ENCODE peak calls at places on chromosomes 4 and X, in eight cellular contexts. S, I, X, U, Q, R, L and J are unnamed samples.

GRCh38 chr4:109027016-109027500 is 264.2 kb upstream of the ETNPPL start:
- DNase-seq in S (no peak), R (no peak), U (no peak), X (no peak), Q (no peak), L (no peak), I (no peak), J (no peak)

GRCh38 chrX:78333521-78333920 is 6.1 kb upstream of the CYSLTR1 start:
- DNase-seq in Q (no peak), R (no peak), S (no peak), I (no peak), U (no peak), L (no peak), X (no peak), J (no peak)

GRCh38 chr4:110335399-110335798 is 137.0 kb upstream of the ELOVL6 start:
- DNase-seq in I (no peak), Q (no peak), U (no peak), L (no peak), S (no peak), X (no peak), R (no peak), J (no peak)

GRCh38 chr4:164700471-164700870 is 53.5 kb upstream of the SMIM31 start:
- DNase-seq in S (peak), X (peak), I (peak), Q (no peak), U (no peak), R (no peak), L (peak), J (peak)

GRCh38 chr4:73222466-73223257 is 35.9 kb downstream of the ANKRD17 start:
- DNase-seq in R (peak), U (peak), I (peak), Q (peak), L (peak), X (no peak), S (peak), J (peak)

GRCh38 chr4:144894525-144894924 is 203.5 kb downstream of the ANAPC10 start:
- DNase-seq in U (no peak), I (no peak), S (peak), L (no peak), Q (peak), R (no peak), X (no peak), J (no peak)

GRCh38 chr4:15659768-15660394 is 4.7 kb upstream of the FBXL5 start:
- DNase-seq in I (no peak), L (no peak), R (no peak), X (no peak), U (no peak), Q (peak), S (peak), J (no peak)

GRCh38 chrX:30659421-30659820 is 6.2 kb downstream of the GK start:
- DNase-seq in S (peak), U (peak), X (no peak), L (no peak), Q (peak), I (peak), R (no peak), J (no peak)

GRCh38 chrX:1466232-1466661 is 13.5 kb upstream of the ASMTL start:
- DNase-seq in L (peak), I (no peak), S (no peak), Q (no peak), R (peak), U (no peak), X (no peak), J (no peak)

GRCh38 chr4:137650051-137650450 is 117.8 kb upstream of the PCDH18 start:
- DNase-seq in I (no peak), U (no peak), L (no peak), Q (no peak), X (no peak), S (peak), R (no peak), J (no peak)

GRCh38 chr4:54318904-54319303 is 89.8 kb downstream of the PDGFRA start:
- DNase-seq in Q (peak), X (no peak), R (no peak), S (peak), L (no peak), I (peak), U (peak), J (peak)

GRCh38 chr4:161799687-161800086 is 364.1 kb downstream of the FSTL5 start:
- DNase-seq in Q (no peak), U (no peak), R (no peak), L (no peak), S (no peak), X (no peak), I (peak), J (no peak)

GRCh38 chr4:103493450-103494159 is 226.2 kb downstream of the TACR3 start:
- DNase-seq in R (no peak), S (no peak), U (no peak), I (no peak), X (no peak), Q (no peak), L (no peak), J (no peak)

GRCh38 chr4:185941476-185941875 is 127.5 kb upstream of the TLR3 start:
- DNase-seq in U (no peak), Q (no peak), I (no peak), R (no peak), S (peak), L (no peak), X (no peak), J (no peak)

GRCh38 chr4:137156054-137156453 is 376.2 kb downstream of the PCDH18 start:
- DNase-seq in U (no peak), R (no peak), X (no peak), I (no peak), Q (no peak), L (no peak), S (peak), J (no peak)

GRCh38 chr4:70714061-70714468 is 7.7 kb upstream of the RUFY3 start:
- DNase-seq in X (no peak), Q (no peak), U (no peak), I (no peak), R (no peak), L (no peak), S (no peak), J (no peak)

GRCh38 chr4:13208558-13209193 is 275.5 kb downstream of the RAB28 start:
- DNase-seq in R (no peak), L (no peak), S (no peak), X (no peak), Q (no peak), U (no peak), I (peak), J (no peak)

GRCh38 chr4:180710643-180711337 is 1532.4 kb upstream of the TENM3 start:
- DNase-seq in Q (no peak), S (no peak), R (no peak), I (no peak), U (no peak), L (no peak), X (no peak), J (no peak)

GRCh38 chrX:72461766-72462165 is 110.9 kb downstream of the HDAC8 start:
- DNase-seq in X (no peak), R (no peak), U (no peak), Q (no peak), I (peak), S (peak), L (no peak), J (no peak)

GRCh38 chrX:154477891-154478477 is 1.1 kb downstream of the LAGE3 start:
- DNase-seq in S (no peak), R (peak), L (peak), X (no peak), U (no peak), Q (no peak), I (no peak), J (no peak)

GRCh38 chr4:20412072-20412471 is 160.4 kb downstream of the SLIT2 start:
- DNase-seq in U (no peak), S (no peak), L (no peak), R (no peak), X (no peak), I (no peak), Q (no peak), J (no peak)

GRCh38 chr4:3337811-3338210 is 45.0 kb downstream of the RGS12 start:
- DNase-seq in L (no peak), R (no peak), S (no peak), I (no peak), X (no peak), Q (no peak), U (no peak), J (no peak)

GRCh38 chr4:10832989-10833635 is 148.5 kb upstream of the CLNK start:
- DNase-seq in L (no peak), S (no peak), R (no peak), Q (no peak), U (no peak), I (no peak), X (peak), J (no peak)

GRCh38 chr4:106869551-106869950 is 166.6 kb downstream of the DKK2 start:
- DNase-seq in X (no peak), I (no peak), U (peak), Q (no peak), R (no peak), S (peak), L (no peak), J (no peak)

GRCh38 chrX:37454537-37455285 is 105.5 kb downstream of the PRRG1 start:
- DNase-seq in R (no peak), S (peak), I (peak), L (peak), Q (no peak), U (peak), X (no peak), J (no peak)

GRCh38 chrX:136055651-136056221 is 70.5 kb downstream of the SLC9A6 start:
- DNase-seq in S (peak), U (no peak), L (no peak), Q (no peak), X (no peak), I (no peak), R (peak), J (no peak)

GRCh38 chr4:2733001-2733843 is 22.9 kb downstream of the TNIP2 start:
- DNase-seq in Q (no peak), U (no peak), I (no peak), R (peak), X (no peak), L (no peak), S (no peak), J (no peak)

GRCh38 chr4:25879991-25880641 is 17.3 kb upstream of the SEL1L3 start:
- DNase-seq in X (no peak), L (no peak), R (no peak), S (peak), I (no peak), U (no peak), Q (peak), J (no peak)

GRCh38 chr4:125551967-125552366 is 237.2 kb downstream of the FAT4 start:
- DNase-seq in X (no peak), L (no peak), I (no peak), Q (no peak), R (no peak), S (no peak), U (no peak), J (no peak)

GRCh38 chr4:157217708-157218107 is 2.8 kb upstream of the GRIA2 start:
- DNase-seq in L (no peak), X (no peak), I (peak), S (peak), Q (no peak), U (no peak), R (no peak), J (no peak)

GRCh38 chr4:38509551-38509950 is 154.4 kb upstream of the KLF3 start:
- DNase-seq in U (no peak), L (no peak), Q (no peak), X (no peak), S (no peak), R (no peak), I (no peak), J (no peak)

GRCh38 chr4:152255437-152255836 is 280.5 kb downstream of the FBXW7 start:
- DNase-seq in I (no peak), R (no peak), X (no peak), Q (peak), L (no peak), U (no peak), S (peak), J (no peak)

GRCh38 chrX:109632906-109633504 is 8.0 kb upstream of the KCNE5 start:
- DNase-seq in S (peak), U (peak), L (no peak), I (peak), Q (no peak), R (no peak), X (peak), J (peak)

GRCh38 chr4:167779280-167779679 is 313.1 kb upstream of the ANXA10 start:
- DNase-seq in X (no peak), R (no peak), Q (no peak), L (no peak), I (peak), U (no peak), S (no peak), J (no peak)

GRCh38 chr4:84578540-84579409 is 4.2 kb upstream of the CDS1 start:
- DNase-seq in R (no peak), S (peak), Q (peak), I (peak), U (peak), L (peak), X (no peak), J (peak)

GRCh38 chrX:68732906-68733493 is 85.5 kb downstream of the STARD8 start:
- DNase-seq in I (peak), Q (peak), S (peak), L (peak), X (peak), U (peak), R (peak), J (peak)

GRCh38 chr4:113435893-113436292 is 325.6 kb downstream of the CAMK2D start:
- DNase-seq in R (peak), U (peak), I (no peak), L (peak), S (peak), Q (no peak), X (peak), J (no peak)

GRCh38 chrX:1676866-1677265 is 62.0 kb downstream of the ASMT start:
- DNase-seq in X (no peak), L (no peak), Q (no peak), S (no peak), R (no peak), I (no peak), U (no peak), J (no peak)

GRCh38 chr4:165971941-165972340 is 98.9 kb downstream of the TLL1 start:
- DNase-seq in I (no peak), L (no peak), R (no peak), X (no peak), Q (no peak), U (peak), S (peak), J (no peak)

GRCh38 chr4:165974647-165975335 is 101.8 kb downstream of the TLL1 start:
- DNase-seq in X (no peak), Q (no peak), S (peak), U (no peak), L (no peak), I (no peak), R (no peak), J (no peak)

GRCh38 chr4:165972747-165973146 is 99.7 kb downstream of the TLL1 start:
- DNase-seq in X (no peak), L (no peak), S (no peak), Q (no peak), U (peak), R (no peak), I (no peak), J (no peak)

GRCh38 chr4:165970703-165971420 is 97.8 kb downstream of the TLL1 start:
- DNase-seq in X (no peak), I (no peak), Q (no peak), R (no peak), S (no peak), L (no peak), U (peak), J (no peak)

DNA sequence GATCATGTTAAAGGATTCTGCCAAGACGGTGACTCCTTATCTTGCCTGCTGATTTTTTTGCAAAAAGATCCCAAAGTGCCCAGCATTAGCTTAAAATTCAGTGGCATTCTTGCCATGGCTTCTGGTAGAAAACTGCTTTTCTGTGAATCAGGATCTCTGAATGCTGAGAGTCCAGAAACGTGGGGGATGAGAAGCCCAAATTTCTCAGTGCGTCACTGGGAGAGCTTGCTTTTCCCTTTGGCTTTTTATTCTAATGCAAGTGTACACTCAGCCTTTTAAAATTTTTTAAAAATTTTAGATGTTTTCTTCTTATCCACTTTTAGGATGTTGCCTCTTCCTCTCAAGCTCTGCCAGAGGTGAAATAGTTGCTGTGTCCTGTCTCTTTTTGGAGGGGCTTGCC is 98.4 kb downstream of the TLL1 start:
- DNase-seq in Q (no peak), X (no peak), L (no peak), R (no peak), S (no peak), I (no peak), U (no peak), J (no peak)
- TF ChIP-seq CTCF in Q (no peak), X (no peak), L (no peak), R (no peak), S (no peak), I (no peak), U (no peak), J (no peak)

DNA sequence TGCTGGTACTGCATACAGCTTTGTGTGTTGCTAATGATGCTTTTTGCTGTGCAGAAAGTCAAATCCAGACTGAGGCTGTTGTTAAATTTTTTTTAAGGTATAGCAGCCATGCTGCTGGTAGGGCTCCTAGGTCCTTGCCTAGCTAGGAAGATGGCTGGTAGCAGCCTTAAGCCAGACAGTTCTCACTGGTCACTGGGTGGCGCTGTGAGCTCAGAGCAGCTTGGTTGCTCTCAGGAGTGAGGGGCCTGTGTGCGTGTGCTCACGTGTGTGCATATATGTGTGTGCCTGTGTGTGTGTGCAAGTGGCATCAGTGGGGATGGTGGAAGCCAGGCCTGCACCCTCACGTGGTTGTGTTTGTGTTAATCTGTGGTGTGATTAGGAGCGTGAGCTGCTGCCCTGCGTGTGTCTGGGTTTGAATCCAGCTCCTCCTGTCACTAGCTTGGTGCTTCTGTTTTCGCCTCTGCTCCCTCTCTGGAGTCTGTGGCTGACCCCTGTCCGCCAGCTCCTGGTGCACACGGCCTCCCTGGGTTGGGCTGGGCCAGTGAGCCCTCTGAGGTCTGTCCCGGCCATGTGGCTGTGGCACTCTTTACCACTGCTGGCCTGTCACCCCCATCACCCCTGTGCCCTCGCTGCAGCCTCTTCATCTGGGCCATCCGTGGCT is 46.1 kb downstream of the SORCS2 start:
- DNase-seq in I (peak), R (no peak), Q (no peak), S (peak), X (peak), L (no peak), U (no peak), J (no peak)
- TF ChIP-seq CTCF in I (no peak), R (no peak), Q (no peak), S (peak), X (peak), L (no peak), U (no peak), J (no peak)

GRCh38 chr4:76251448-76252270 is at the start of gene FAM47E:
- DNase-seq in S (peak), I (peak), Q (peak), R (peak), X (peak), U (peak), L (peak), J (peak)
- TF ChIP-seq CTCF in S (no peak), I (peak), Q (peak), R (peak), X (peak), U (peak), L (peak), J (peak)

GRCh38 chr4:182141623-182142022 is 101.6 kb upstream of the TENM3 start:
- DNase-seq in X (no peak), U (no peak), L (no peak), Q (no peak), R (no peak), I (no peak), S (no peak), J (no peak)

GRCh38 chr4:182142146-182143085 is 100.8 kb upstream of the TENM3 start:
- DNase-seq in X (peak), I (no peak), U (peak), Q (no peak), R (no peak), L (no peak), S (peak), J (peak)

GRCh38 chr4:182144621-182145359 is 98.4 kb upstream of the TENM3 start:
- DNase-seq in X (peak), L (no peak), Q (no peak), U (peak), S (peak), I (no peak), R (no peak), J (peak)

GRCh38 chr4:182143822-182144620 is 99.2 kb upstream of the TENM3 start:
- DNase-seq in U (peak), X (peak), R (no peak), I (peak), L (no peak), S (peak), Q (no peak), J (peak)

GRCh38 chr4:182143086-182143821 is 99.9 kb upstream of the TENM3 start:
- DNase-seq in S (peak), R (no peak), Q (no peak), I (no peak), X (no peak), U (peak), L (peak), J (peak)
- TF ChIP-seq CTCF in S (peak), R (no peak), Q (no peak), I (no peak), X (no peak), U (no peak), L (no peak), J (no peak)

GRCh38 chr4:168864831-168865541 is 145.1 kb downstream of the CBR4 start:
- DNase-seq in S (peak), L (no peak), X (no peak), Q (no peak), I (no peak), U (no peak), R (no peak), J (no peak)
- TF ChIP-seq CTCF in S (peak), L (no peak), X (no peak), Q (no peak), I (no peak), U (no peak), R (no peak), J (no peak)

GRCh38 chrX:7711167-7711566 is 131.8 kb upstream of the VCX start:
- DNase-seq in Q (no peak), S (no peak), X (no peak), U (peak), R (no peak), L (no peak), I (no peak), J (no peak)

GRCh38 chrX:7709845-7710244 is 133.1 kb upstream of the VCX start:
- DNase-seq in R (no peak), X (no peak), L (no peak), I (no peak), Q (no peak), U (no peak), S (no peak), J (no peak)

DNA sequence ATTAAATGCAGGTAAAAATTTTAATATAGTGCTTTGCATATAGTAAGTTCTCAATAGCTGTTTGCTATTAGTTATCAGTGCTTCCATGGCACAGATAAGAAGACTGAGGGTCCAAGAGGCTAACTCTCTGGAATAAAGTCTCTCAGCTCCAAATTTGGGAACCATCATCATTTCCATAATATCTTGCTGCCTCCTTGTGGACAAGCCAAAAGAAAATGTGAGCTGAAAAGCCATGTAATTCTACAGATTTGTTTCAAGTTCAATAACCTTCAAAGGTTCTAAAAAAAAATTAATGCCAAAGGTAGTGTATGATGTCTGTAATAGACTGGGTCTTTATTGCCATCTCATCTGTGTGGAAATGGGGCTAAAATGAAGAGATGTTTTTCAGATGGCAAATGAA is 136.9 kb upstream of the VCX start:
- DNase-seq in R (no peak), S (no peak), Q (no peak), X (no peak), L (no peak), U (no peak), I (peak), J (no peak)
- TF ChIP-seq CTCF in R (no peak), S (peak), Q (no peak), X (no peak), L (no peak), U (no peak), I (no peak), J (peak)